ENCODE peak calls at places on chromosomes 13 and 19, in eight cellular contexts. T is body of pancreas, W is GM12878, U is HCT116, J is A549, K is right lobe of liver, E is HepG2, Y is heart left ventricle. Q is an unnamed sample.
A peak's percentile ranks its signal among the peaks of the same experiment; 100 is the strongest.

GRCh38 chr19:7426986-7427385 is 61.8 kb downstream of the PEX11G start:
- ATAC-seq in E (no peak), W (peak; percentile 80), Y (no peak), T (no peak), U (no peak), J (no peak), K (no peak), Q (no peak)

GRCh38 chr19:30288957-30289735 is 83.0 kb upstream of the ZNF536 start:
- ATAC-seq in U (no peak), E (no peak), J (no peak), W (no peak), T (no peak), Y (no peak), K (no peak), Q (no peak)

GRCh38 chr13:55229906-55230569 is 1910.7 kb upstream of the PRR20A start:
- ATAC-seq in K (no peak), W (no peak), U (no peak), Y (no peak), E (no peak), T (no peak), J (no peak), Q (no peak)

GRCh38 chr19:45769054-45769782 is at the start of gene SIX5:
- ATAC-seq in E (peak; percentile 68), W (peak; percentile 82), U (peak; percentile 65), T (peak; percentile 63), Y (peak; percentile 60), J (peak; percentile 46), K (peak; percentile 68), Q (peak; percentile 72)

GRCh38 chr19:44607049-44607448 is 6.3 kb upstream of the IGSF23 start:
- ATAC-seq in E (no peak), U (no peak), K (peak; percentile 44), Y (peak; percentile 79), W (no peak), J (no peak), T (peak; percentile 49), Q (peak; percentile 50)

GRCh38 chr19:5557691-5558090 is 10.1 kb downstream of the TINCR start:
- ATAC-seq in T (no peak), E (no peak), K (no peak), W (no peak), U (no peak), J (no peak), Y (no peak), Q (no peak)

GRCh38 chr13:101618440-101619187 is 166.1 kb downstream of the ITGBL1 start:
- ATAC-seq in Y (no peak), U (no peak), E (no peak), J (no peak), K (peak; percentile 97), T (no peak), W (no peak), Q (no peak)

GRCh38 chr19:10835754-10836477 is at the start of gene TMED1:
- ATAC-seq in W (peak; percentile 98), E (peak; percentile 93), U (peak; percentile 87), Y (peak; percentile 93), T (peak; percentile 89), J (peak; percentile 94), K (peak; percentile 89), Q (peak; percentile 94)

GRCh38 chr19:51719251-51719901 is 4.4 kb downstream of the HAS1 start:
- ATAC-seq in U (no peak), J (no peak), E (no peak), W (no peak), T (no peak), Y (no peak), K (no peak), Q (no peak)

GRCh38 chr19:56538254-56538760 is 441 bp upstream of the ZFP28 start:
- ATAC-seq in J (peak; percentile 96), Y (peak; percentile 99), W (peak; percentile 22), U (no peak), K (peak; percentile 95), E (no peak), T (peak; percentile 94), Q (peak; percentile 98)
- TF ChIP-seq POLR2A in J (no peak), Y (no peak), W (no peak), U (no peak), K (no peak), E (no peak), T (no peak), Q (no peak)

DNA sequence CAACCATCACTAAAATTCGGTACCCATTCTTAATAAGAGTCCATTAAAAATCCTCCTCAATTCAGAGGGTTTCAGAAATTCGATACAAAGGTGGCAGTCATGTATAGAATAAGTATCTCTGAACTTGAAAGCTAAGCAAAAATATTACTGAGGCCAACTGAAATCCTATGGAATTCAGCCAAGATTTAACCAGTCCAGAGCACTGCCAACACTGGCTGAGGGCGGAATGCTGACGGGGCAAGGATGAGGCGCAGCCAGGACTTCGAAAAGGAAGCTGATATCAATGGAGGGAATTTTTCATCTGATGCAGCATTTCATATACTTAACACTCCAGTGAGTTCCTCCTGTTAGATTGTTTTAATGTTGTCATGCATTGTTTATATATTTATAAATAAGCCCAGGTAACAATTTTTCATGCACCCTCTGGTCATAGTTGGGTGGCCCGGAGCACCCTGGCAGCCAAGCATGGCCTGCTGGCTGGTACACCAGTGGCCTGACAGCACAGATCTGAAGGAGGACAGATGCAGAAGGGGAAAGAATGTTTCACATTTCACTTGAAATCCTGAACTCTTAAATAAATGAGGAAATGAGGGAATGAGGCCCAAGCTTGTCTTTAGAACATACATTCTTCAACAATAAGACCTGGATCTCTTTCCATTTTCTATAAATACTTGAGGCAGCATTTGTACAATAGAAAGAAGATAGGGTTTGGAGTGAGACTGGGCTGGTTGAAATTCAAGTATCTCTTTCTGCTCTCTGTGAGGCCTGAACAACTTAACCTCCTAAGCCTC is 41.5 kb downstream of the WDFY2 start:
- ATAC-seq in E (no peak), W (no peak), K (peak; percentile 91), T (peak; percentile 82), J (no peak), U (no peak), Y (peak; percentile 65), Q (no peak)
- H3K27ac ChIP-seq in E (peak overlapping the region; percentile 27), W (no peak overlapping the region), K (no peak overlapping the region), T (peak overlapping the region; percentile 32), J (no peak overlapping the region), U (no peak overlapping the region), Y (peak overlapping the region; percentile 12), Q (no peak overlapping the region)

GRCh38 chr19:16359964-16360363 is 35.3 kb downstream of the KLF2 start:
- ATAC-seq in W (no peak), Y (no peak), T (no peak), J (no peak), K (no peak), U (no peak), E (no peak), Q (no peak)

GRCh38 chr19:16361926-16362325 is 37.3 kb downstream of the KLF2 start:
- ATAC-seq in E (no peak), J (no peak), U (no peak), Y (no peak), W (no peak), T (no peak), K (no peak), Q (no peak)

GRCh38 chr19:16360738-16361137 is 36.1 kb downstream of the KLF2 start:
- ATAC-seq in E (no peak), T (no peak), W (no peak), U (no peak), K (no peak), J (no peak), Y (no peak), Q (no peak)

GRCh38 chr19:16363133-16363851 is 38.7 kb downstream of the KLF2 start:
- ATAC-seq in Y (peak; percentile 15), E (peak; percentile 17), U (no peak), T (peak; percentile 95), J (no peak), W (no peak), K (peak; percentile 93), Q (no peak)

DNA sequence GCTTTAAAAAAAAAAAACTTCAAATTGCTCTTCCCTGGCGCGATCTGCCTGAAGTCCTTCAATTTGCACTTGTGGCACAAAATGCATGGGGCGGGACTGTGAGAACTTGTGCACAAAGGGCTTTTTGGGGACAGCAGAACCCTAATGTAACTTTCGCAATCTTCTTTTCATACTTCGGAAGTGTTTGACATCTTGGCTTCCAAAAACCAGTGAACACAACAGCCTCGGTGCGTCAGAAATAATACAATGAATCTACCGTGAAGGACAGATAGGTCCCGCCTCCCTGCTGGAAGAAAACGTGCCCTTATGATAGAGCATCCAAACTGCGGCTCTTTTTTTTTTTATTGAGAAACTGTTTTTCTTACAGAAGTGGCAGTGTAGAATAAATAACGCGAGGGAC is 36.6 kb downstream of the KLF2 start:
- ATAC-seq in E (no peak), W (no peak), T (no peak), K (no peak), J (no peak), U (no peak), Y (no peak), Q (peak; percentile 82)
- H3K4me3 ChIP-seq in E (no peak overlapping the region), W (no peak overlapping the region), T (no peak overlapping the region), K (no peak overlapping the region), J (no peak overlapping the region), U (no peak overlapping the region), Y (no peak overlapping the region), Q (no peak overlapping the region)

GRCh38 chr13:39895254-39895653 is 239.8 kb downstream of the COG6 start:
- ATAC-seq in E (no peak), T (no peak), K (no peak), Y (no peak), J (no peak), U (no peak), W (no peak), Q (peak; percentile 20)

GRCh38 chr13:39894586-39894985 is 239.1 kb downstream of the COG6 start:
- ATAC-seq in K (no peak), T (no peak), W (no peak), J (no peak), E (no peak), U (no peak), Y (no peak), Q (no peak)

GRCh38 chr13:39897636-39898035 is 242.2 kb downstream of the COG6 start:
- ATAC-seq in T (no peak), Y (peak; percentile 50), U (no peak), W (no peak), K (no peak), J (no peak), E (no peak), Q (no peak)

GRCh38 chr13:39900106-39900750 is 244.8 kb downstream of the COG6 start:
- ATAC-seq in T (peak; percentile 60), K (peak; percentile 36), Y (no peak), U (no peak), E (no peak), J (no peak), W (no peak), Q (peak; percentile 64)
- TF ChIP-seq POLR2A in T (no peak), K (no peak), Y (no peak), U (no peak), E (no peak), J (no peak), W (no peak), Q (no peak)

Q was measured in gastroesophageal sphincter.